ENCODE peak calls at places on chromosomes 11 and 22, in five cellular contexts. W is AG10803, Q is IMR-90, J is BE2C, Y is breast epithelium. L is an unnamed sample.

GRCh38 chr11:66317766-66318575 is 1.1 kb upstream of the CD248 start:
- DNase-seq in W (peak; percentile 89), J (peak; percentile 85), Q (peak; percentile 94), Y (no peak), L (peak; percentile 97)

GRCh38 chr11:24935059-24935458 is 438.2 kb downstream of the LUZP2 start:
- DNase-seq in Q (peak; percentile 53), J (no peak), Y (no peak), W (no peak), L (no peak)

GRCh38 chr22:38085501-38085900 is 1.5 kb upstream of the SLC16A8 start:
- DNase-seq in W (no peak), Y (no peak), Q (no peak), J (no peak), L (no peak)

GRCh38 chr22:24727218-24727851 is 47.2 kb downstream of the PIWIL3 start:
- DNase-seq in Y (no peak), Q (peak; percentile 94), J (peak; percentile 86), W (no peak), L (peak; percentile 83)

GRCh38 chr11:9226514-9226913 is 38.6 kb downstream of the DENND5A start:
- DNase-seq in J (no peak), W (no peak), Q (no peak), Y (no peak), L (no peak)

GRCh38 chr11:2522636-2523255 is 77.9 kb downstream of the KCNQ1 start:
- DNase-seq in W (no peak), Q (no peak), J (peak; percentile 1), Y (peak; percentile 9), L (no peak)

GRCh38 chr11:12377824-12378593 is 638 bp downstream of the PARVA start:
- DNase-seq in W (peak; percentile 87), Y (peak; percentile 70), Q (peak; percentile 71), J (peak; percentile 46), L (peak; percentile 73)

GRCh38 chr11:34345012-34345804 is 12.6 kb downstream of the ABTB2 start:
- DNase-seq in W (peak; percentile 97), Y (no peak), Q (peak; percentile 66), J (no peak), L (peak; percentile 89)

GRCh38 chr11:46044601-46045000 is 76.7 kb downstream of the PHF21A start:
- DNase-seq in J (no peak), Y (no peak), Q (no peak), W (no peak), L (no peak)

GRCh38 chr11:66978717-66979116 is 3.6 kb downstream of the C11orf86 start:
- DNase-seq in J (no peak), Q (no peak), Y (no peak), W (no peak), L (no peak)

GRCh38 chr22:17754233-17754925 is 19.9 kb downstream of the BID start:
- DNase-seq in Y (no peak), Q (no peak), W (no peak), J (no peak), L (no peak)

GRCh38 chr11:36465449-36466163 is 44.5 kb downstream of the TRAF6 start:
- DNase-seq in Q (peak; percentile 72), J (no peak), Y (no peak), W (peak; percentile 15), L (peak; percentile 24)

GRCh38 chr22:46635756-46636155 is 15.6 kb downstream of the GRAMD4 start:
- DNase-seq in J (no peak), Y (no peak), W (no peak), Q (no peak), L (no peak)

GRCh38 chr11:25910090-25910489 is 421.8 kb upstream of the ANO3 start:
- DNase-seq in Q (no peak), J (no peak), W (no peak), Y (no peak), L (peak; percentile 2)

GRCh38 chr11:76805206-76805913 is 22.2 kb downstream of the TSKU start:
- DNase-seq in W (peak; percentile 18), J (no peak), Y (peak; percentile 24), Q (peak; percentile 60), L (peak; percentile 49)

GRCh38 chr11:83087035-83087434 is 15.3 kb upstream of the RAB30 start:
- DNase-seq in Y (no peak), J (no peak), Q (no peak), W (no peak), L (peak; percentile 28)

GRCh38 chr11:9078113-9079041 is 13.0 kb downstream of the SCUBE2 start:
- DNase-seq in Y (no peak), J (no peak), W (peak; percentile 5), Q (peak; percentile 34), L (no peak)

GRCh38 chr11:76801205-76801604 is 18.0 kb downstream of the TSKU start:
- DNase-seq in Q (no peak), J (no peak), W (no peak), Y (no peak), L (no peak)

GRCh38 chr11:24747275-24748251 is 250.7 kb downstream of the LUZP2 start:
- DNase-seq in Y (no peak), W (no peak), Q (no peak), J (no peak), L (no peak)

GRCh38 chr11:120432056-120433018 is 79.2 kb upstream of the GRIK4 start:
- DNase-seq in Y (peak; percentile 50), W (peak; percentile 99), J (no peak), Q (peak; percentile 100), L (peak; percentile 99)

GRCh38 chr11:88101881-88102594 is 73.2 kb downstream of the RAB38 start:
- DNase-seq in J (no peak), W (peak; percentile 35), Q (no peak), Y (no peak), L (no peak)

GRCh38 chr22:19821523-19822300 is 33.0 kb downstream of the GNB1L start:
- DNase-seq in J (no peak), Q (no peak), Y (peak; percentile 15), W (no peak), L (no peak)

GRCh38 chr11:108609681-108610080 is 16.1 kb upstream of the EXPH5 start:
- DNase-seq in Q (peak; percentile 35), Y (no peak), W (peak; percentile 67), J (no peak), L (peak; percentile 42)

GRCh38 chr11:82494988-82495432 is 238.7 kb downstream of the FAM181B start:
- DNase-seq in Q (no peak), J (peak; percentile 31), W (no peak), Y (no peak), L (peak; percentile 5)

GRCh38 chr11:76824980-76825725 is 35.6 kb upstream of the ACER3 start:
- DNase-seq in Y (peak; percentile 85), W (peak; percentile 42), Q (peak; percentile 61), J (no peak), L (peak; percentile 76)

GRCh38 chr11:71076525-71077304 is 175.7 kb downstream of the SHANK2 start:
- DNase-seq in J (no peak), Q (no peak), W (no peak), Y (no peak), L (no peak)

GRCh38 chr11:111942826-111943225 is 5.7 kb downstream of the DIXDC1 start:
- DNase-seq in J (no peak), Q (peak; percentile 19), Y (no peak), W (peak; percentile 87), L (peak; percentile 88)

GRCh38 chr11:111308140-111308539 is 9.8 kb downstream of the POU2AF3 start:
- DNase-seq in J (no peak), W (no peak), Y (no peak), Q (peak; percentile 39), L (no peak)

GRCh38 chr22:32204856-32205722 is at the start of gene RFPL2:
- DNase-seq in W (peak; percentile 1), Y (no peak), Q (peak; percentile 1), J (peak; percentile 78), L (no peak)

GRCh38 chr22:43274595-43275240 is 68.5 kb downstream of the SCUBE1 start:
- DNase-seq in Y (no peak), J (peak; percentile 58), W (no peak), Q (no peak), L (no peak)

GRCh38 chr22:23077627-23078461 is 7.5 kb downstream of the GNAZ start:
- DNase-seq in J (no peak), Y (no peak), W (no peak), Q (no peak), L (no peak)

GRCh38 chr11:118930152-118930712 is 4.5 kb upstream of the BCL9L start:
- DNase-seq in Y (peak; percentile 94), J (peak; percentile 75), W (peak; percentile 62), Q (peak; percentile 63), L (peak; percentile 68)

GRCh38 chr11:72347691-72348090 is 86.6 kb downstream of the CLPB start:
- DNase-seq in J (no peak), W (no peak), Q (no peak), Y (no peak), L (no peak)
- H3K4me3 ChIP-seq in J (no peak overlapping the region), W (no peak overlapping the region), Q (no peak overlapping the region), Y (no peak overlapping the region), L (no peak overlapping the region)

GRCh38 chr11:47483408-47483807 is 34.5 kb upstream of the RAPSN start:
- DNase-seq in W (no peak), J (no peak), Y (no peak), Q (no peak), L (no peak)

GRCh38 chr11:47478651-47479329 is 29.9 kb upstream of the RAPSN start:
- DNase-seq in W (no peak), Y (no peak), J (no peak), Q (no peak), L (no peak)

GRCh38 chr11:47477323-47477722 is 28.4 kb upstream of the RAPSN start:
- DNase-seq in J (no peak), Q (peak; percentile 69), W (no peak), Y (no peak), L (peak; percentile 45)

GRCh38 chr11:47485112-47485511 is 36.2 kb upstream of the RAPSN start:
- DNase-seq in J (no peak), Y (no peak), Q (no peak), W (no peak), L (no peak)

GRCh38 chr11:47480762-47481161 is 31.8 kb upstream of the RAPSN start:
- DNase-seq in Q (no peak), W (no peak), J (no peak), Y (no peak), L (no peak)
- TF ChIP-seq CTCF in Q (no peak), W (no peak), J (no peak), Y (no peak), L (no peak)

GRCh38 chr11:61718613-61719302 is 33.7 kb upstream of the MYRF start:
- DNase-seq in J (peak; percentile 79), Q (peak; percentile 74), Y (no peak), W (peak; percentile 60), L (peak; percentile 51)

GRCh38 chr11:61716478-61717285 is 35.8 kb upstream of the MYRF start:
- DNase-seq in Q (no peak), W (no peak), Y (no peak), J (no peak), L (no peak)

GRCh38 chr11:61719968-61720367 is 32.5 kb upstream of the MYRF start:
- DNase-seq in W (no peak), J (no peak), Q (no peak), Y (no peak), L (no peak)

GRCh38 chr11:61717286-61718033 is 35.0 kb upstream of the MYRF start:
- DNase-seq in J (no peak), Y (no peak), W (no peak), Q (no peak), L (no peak)

GRCh38 chr11:61718046-61718531 is 34.3 kb upstream of the MYRF start:
- DNase-seq in W (no peak), Q (no peak), Y (no peak), J (no peak), L (no peak)
- H3K4me3 ChIP-seq in W (peak overlapping the region; percentile 60), Q (peak overlapping the region; percentile 53), Y (peak overlapping the region; percentile 32), J (peak overlapping the region; percentile 60), L (peak overlapping the region; percentile 31)

DNA sequence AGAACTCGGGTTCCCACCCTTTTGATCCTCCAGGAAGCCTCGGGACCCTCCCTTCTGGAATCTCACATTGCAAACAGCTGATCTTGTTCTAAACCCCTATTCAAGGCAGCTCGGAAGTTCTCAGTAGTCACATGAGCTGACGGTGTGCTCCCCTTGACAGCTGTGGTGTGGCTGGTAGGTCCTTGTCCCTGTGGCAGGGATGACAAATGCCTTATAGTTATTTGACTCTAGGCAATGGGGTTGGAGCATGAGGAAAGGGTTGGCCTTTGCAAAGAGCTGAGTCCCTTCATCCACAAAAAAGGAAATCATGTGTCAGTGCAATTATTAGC is 23.6 kb downstream of the EIF4G2 start:
- DNase-seq in Q (no peak), W (no peak), Y (no peak), J (no peak), L (no peak)
- TF ChIP-seq CTCF in Q (no peak), W (no peak), Y (no peak), J (no peak), L (no peak)